ENCODE peak calls at places on chromosomes 2 and 18, in four cellular contexts. U is body of pancreas, M is H54, X is NCI-H1105. Z is an unnamed sample.

GRCh38 chr2:8317419-8317818 is 364.4 kb upstream of the ID2 start:
- DNase-seq in U (no peak), M (no peak), X (no peak), Z (no peak)

GRCh38 chr2:240565267-240566202 is 2.7 kb upstream of the RNPEPL1 start:
- DNase-seq in U (peak), M (peak), X (no peak), Z (no peak)

GRCh38 chr18:11052800-11053199 is 96.6 kb downstream of the PIEZO2 start:
- DNase-seq in U (peak), M (peak), X (no peak), Z (no peak)

GRCh38 chr2:227687189-227687588 is 20.6 kb downstream of the SCYGR5 start:
- DNase-seq in U (no peak), M (no peak), X (no peak), Z (no peak)

GRCh38 chr2:6986251-6986893 is 69.2 kb downstream of the RNF144A start:
- DNase-seq in U (peak), M (no peak), X (no peak), Z (no peak)

GRCh38 chr2:43303120-43303519 is 76.7 kb upstream of the ZFP36L2 start:
- DNase-seq in U (no peak), M (no peak), X (no peak), Z (no peak)

GRCh38 chr2:45729753-45730512 is 78.5 kb downstream of the PRKCE start:
- DNase-seq in U (no peak), M (peak), X (no peak), Z (no peak)

GRCh38 chr2:68059769-68060525 is 2.9 kb downstream of the C1D start:
- DNase-seq in U (no peak), M (no peak), X (no peak), Z (no peak)

GRCh38 chr18:6561029-6561861 is 146.5 kb upstream of the L3MBTL4 start:
- DNase-seq in U (peak), M (no peak), X (no peak), Z (no peak)

GRCh38 chr2:112726487-112727190 is 5.8 kb downstream of the NT5DC4 start:
- DNase-seq in U (peak), M (peak), X (peak), Z (peak)

GRCh38 chr2:110662560-110662959 is 15.3 kb downstream of the BUB1 start:
- DNase-seq in U (no peak), M (no peak), X (no peak), Z (no peak)

GRCh38 chr2:51971136-51971535 is 939.2 kb upstream of the NRXN1 start:
- DNase-seq in U (no peak), M (no peak), X (no peak), Z (no peak)

GRCh38 chr2:43083710-43084698 is 142.4 kb downstream of the ZFP36L2 start:
- DNase-seq in U (no peak), M (no peak), X (no peak), Z (no peak)

GRCh38 chr2:215970425-215970824 is 42.9 kb downstream of the MREG start:
- DNase-seq in U (no peak), M (no peak), X (no peak), Z (no peak)

GRCh38 chr2:186903183-186903582 is 54.2 kb upstream of the ZSWIM2 start:
- DNase-seq in U (no peak), M (no peak), X (no peak), Z (no peak)

GRCh38 chr2:45301307-45302010 is 292.2 kb upstream of the SIX2 start:
- DNase-seq in U (no peak), M (no peak), X (peak), Z (no peak)

GRCh38 chr2:16187517-16187887 is 247.2 kb downstream of the MYCN start:
- DNase-seq in U (no peak), M (no peak), X (no peak), Z (no peak)

GRCh38 chr2:234446404-234447076 is 50.3 kb downstream of the ARL4C start:
- DNase-seq in U (peak), M (no peak), X (no peak), Z (no peak)

GRCh38 chr18:77080283-77080682 is 52.3 kb downstream of the MBP start:
- DNase-seq in U (no peak), M (no peak), X (no peak), Z (no peak)

GRCh38 chr18:23273443-23273966 is 138.2 kb downstream of the CABLES1 start:
- DNase-seq in U (no peak), M (no peak), X (no peak), Z (no peak)

GRCh38 chr2:40488101-40488598 is 36.3 kb upstream of the SLC8A1 start:
- DNase-seq in U (no peak), M (no peak), X (no peak), Z (no peak)

GRCh38 chr2:36453652-36454051 is 98.1 kb downstream of the CRIM1 start:
- DNase-seq in U (no peak), M (no peak), X (no peak), Z (no peak)

GRCh38 chr18:49690307-49690706 is 123.0 kb downstream of the ACAA2 start:
- DNase-seq in U (no peak), M (peak), X (no peak), Z (no peak)

GRCh38 chr2:176100547-176101140 is 1.0 kb downstream of the HOXD12 start:
- DNase-seq in U (no peak), M (no peak), X (no peak), Z (no peak)

GRCh38 chr18:43422483-43422882 is 145.2 kb upstream of the SYT4 start:
- DNase-seq in U (no peak), M (no peak), X (peak), Z (no peak)

GRCh38 chr2:12010779-12011178 is 264.3 kb downstream of the LPIN1 start:
- DNase-seq in U (no peak), M (no peak), X (no peak), Z (no peak)

Z was measured in 8988T.